ENCODE peak calls at places on chromosomes 3 and 15, in nine cellular contexts. Z is uterus, A is A549, M is ovary, O is breast epithelium, Y is PC-3, Q is MM.1S, S is heart right ventricle, D is left lung. H is an unnamed sample.
A peak's percentile ranks its signal among the peaks of the same experiment; 100 is the strongest.

GRCh38 chr15:67915374-67916050 is 75.7 kb upstream of the RNU6-1 start:
- DNase-seq in S (peak; percentile 56), O (peak; percentile 27), A (peak; percentile 97), Z (peak; percentile 68), Q (no peak), D (peak; percentile 81), Y (peak; percentile 57), M (peak; percentile 58), H (no peak)

GRCh38 chr15:72127724-72128322 is 9.6 kb downstream of the SENP8 start:
- DNase-seq in Q (no peak), D (no peak), Y (no peak), A (no peak), S (no peak), M (no peak), Z (no peak), O (no peak), H (no peak)

GRCh38 chr15:65862682-65863081 is 6.6 kb upstream of the RAB11A start:
- DNase-seq in A (peak; percentile 92), Y (peak; percentile 64), S (no peak), Q (peak; percentile 51), M (no peak), D (peak; percentile 36), Z (no peak), O (no peak), H (no peak)

GRCh38 chr15:62858343-62858742 is 184.2 kb upstream of the TPM1 start:
- DNase-seq in M (no peak), Y (peak; percentile 49), Q (no peak), A (peak; percentile 61), S (no peak), O (no peak), Z (no peak), D (no peak), H (no peak)

GRCh38 chr15:37585966-37586656 is 348.3 kb upstream of the TMCO5A start:
- DNase-seq in Y (peak; percentile 33), Q (no peak), Z (no peak), S (no peak), A (no peak), M (no peak), O (no peak), D (no peak), H (no peak)

GRCh38 chr3:124372784-124373183 is 357.5 kb upstream of the UMPS start:
- DNase-seq in A (no peak), Q (no peak), Z (no peak), Y (no peak), O (no peak), D (no peak), S (no peak), M (no peak), H (no peak)

GRCh38 chr3:27724459-27725197 is 2.5 kb upstream of the EOMES start:
- DNase-seq in M (no peak), D (no peak), A (no peak), Z (no peak), O (no peak), Y (no peak), S (no peak), Q (no peak), H (no peak)

GRCh38 chr3:10015476-10015904 is 10.7 kb upstream of the FANCD2 start:
- DNase-seq in M (peak; percentile 95), S (peak; percentile 77), D (peak; percentile 85), Y (peak; percentile 75), O (peak; percentile 86), Q (no peak), A (peak; percentile 55), Z (peak; percentile 92), H (no peak)

GRCh38 chr15:30023798-30024295 is 58.9 kb upstream of the GOLGA8J start:
- DNase-seq in A (no peak), D (no peak), Y (no peak), M (no peak), Z (no peak), S (no peak), Q (no peak), O (no peak), H (no peak)

GRCh38 chr3:123586131-123586530 is 1.3 kb upstream of the HACD2 start:
- DNase-seq in A (peak; percentile 80), M (no peak), Y (peak; percentile 79), Z (no peak), D (peak; percentile 51), O (no peak), S (no peak), Q (peak; percentile 12), H (peak; percentile 37)

GRCh38 chr3:157574580-157574979 is 71.4 kb upstream of the VEPH1 start:
- DNase-seq in Y (no peak), Z (no peak), A (no peak), O (no peak), Q (no peak), S (no peak), D (no peak), M (no peak), H (no peak)

GRCh38 chr3:111800472-111800871 is 58.6 kb upstream of the PHLDB2 start:
- DNase-seq in O (no peak), D (no peak), S (no peak), Z (no peak), A (no peak), M (no peak), Q (no peak), Y (no peak), H (no peak)

GRCh38 chr3:111803123-111803593 is 55.9 kb upstream of the PHLDB2 start:
- DNase-seq in A (peak; percentile 93), Z (peak; percentile 83), D (peak; percentile 69), Q (no peak), M (peak; percentile 75), Y (peak; percentile 99), O (peak; percentile 87), S (peak; percentile 39), H (peak; percentile 88)

GRCh38 chr3:111799951-111800350 is 59.1 kb upstream of the PHLDB2 start:
- DNase-seq in S (no peak), Y (no peak), M (no peak), Q (no peak), D (no peak), Z (no peak), A (no peak), O (no peak), H (no peak)

GRCh38 chr3:111801697-111802655 is 57.1 kb upstream of the PHLDB2 start:
- DNase-seq in Y (peak; percentile 97), S (no peak), D (no peak), A (peak; percentile 89), Z (no peak), O (no peak), Q (no peak), M (peak; percentile 39), H (peak; percentile 39)

GRCh38 chr3:111802700-111803099 is 56.4 kb upstream of the PHLDB2 start:
- DNase-seq in Z (no peak), A (no peak), O (no peak), M (no peak), S (no peak), Q (no peak), D (no peak), Y (no peak), H (no peak)
- H3K27ac ChIP-seq in Z (peak overlapping the region; percentile 86), A (peak overlapping the region; percentile 89), O (peak overlapping the region; percentile 73), M (no peak overlapping the region), S (peak overlapping the region; percentile 61), Q (no peak overlapping the region), D (peak overlapping the region; percentile 68), Y (peak overlapping the region; percentile 97), H (peak overlapping the region; percentile 90)

DNA sequence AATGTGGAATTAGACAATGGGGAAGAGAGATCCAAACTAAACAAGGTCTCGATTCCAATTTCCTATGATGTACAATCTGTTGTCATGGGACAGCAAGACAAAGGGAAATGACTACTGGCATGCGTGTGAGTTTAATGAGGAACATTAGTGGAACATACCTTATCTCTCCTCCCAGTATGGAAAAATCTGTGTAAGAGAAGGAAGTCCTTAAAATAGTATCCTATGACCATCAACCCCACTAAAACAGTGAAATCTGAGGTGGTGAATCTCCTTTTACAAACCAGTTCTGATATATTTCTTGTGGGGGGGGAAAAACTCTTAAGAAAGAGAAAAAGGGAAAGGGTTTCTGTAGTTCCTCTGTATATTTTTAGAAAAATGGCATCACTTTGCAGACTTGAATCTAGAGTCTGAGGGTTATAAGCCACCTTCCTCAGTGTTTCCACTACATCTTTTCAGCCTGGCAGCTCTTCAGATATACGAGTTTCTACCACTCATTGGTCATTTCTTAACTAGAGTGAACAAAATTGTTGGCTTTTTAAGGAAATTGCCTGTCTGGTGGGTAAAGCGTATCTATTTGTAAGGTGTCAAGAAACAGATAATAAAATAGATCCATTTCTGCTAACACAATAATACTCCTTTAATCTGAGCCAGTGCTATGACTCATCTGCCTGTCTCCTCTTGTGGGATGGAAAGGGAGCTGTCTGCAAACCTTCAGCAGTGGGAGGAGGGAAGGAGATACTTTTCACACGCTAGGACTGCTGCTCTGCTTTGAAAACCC is 3.0 kb upstream of the TNFAIP8L3 start:
- DNase-seq in Y (peak; percentile 27), S (no peak), Q (no peak), M (no peak), D (no peak), A (no peak), O (no peak), Z (peak; percentile 44), H (peak; percentile 59)
- TF ChIP-seq CTCF in Y (no peak), S (no peak), Q (no peak), M (no peak), D (no peak), A (no peak), O (no peak), Z (no peak), H (no peak)

GRCh38 chr3:16147226-16147625 is 27.3 kb upstream of the GALNT15 start:
- DNase-seq in O (no peak), D (no peak), S (no peak), Z (no peak), M (no peak), Y (peak; percentile 48), Q (peak; percentile 30), A (peak; percentile 22), H (peak; percentile 8)
- H3K27ac ChIP-seq in O (peak overlapping the region; percentile 76), D (no peak overlapping the region), S (no peak overlapping the region), Z (peak overlapping the region; percentile 93), M (no peak overlapping the region), Y (no peak overlapping the region), Q (no peak overlapping the region), A (peak overlapping the region; percentile 18), H (no peak overlapping the region)

GRCh38 chr15:96460106-96460505 is 129.6 kb downstream of the NR2F2 start:
- DNase-seq in Y (no peak), M (no peak), O (no peak), A (no peak), Q (no peak), S (no peak), D (no peak), Z (no peak), H (no peak)

GRCh38 chr15:96463376-96463775 is 132.9 kb downstream of the NR2F2 start:
- DNase-seq in Q (no peak), O (no peak), Y (no peak), A (no peak), Z (no peak), M (no peak), D (no peak), S (no peak), H (no peak)

GRCh38 chr15:96466548-96466947 is 136.0 kb downstream of the NR2F2 start:
- DNase-seq in Y (no peak), Q (no peak), D (no peak), A (no peak), O (no peak), S (no peak), M (no peak), Z (no peak), H (no peak)

GRCh38 chr15:96457852-96458251 is 127.4 kb downstream of the NR2F2 start:
- DNase-seq in A (no peak), O (no peak), S (no peak), Z (no peak), M (no peak), Q (no peak), Y (no peak), D (no peak), H (no peak)

DNA sequence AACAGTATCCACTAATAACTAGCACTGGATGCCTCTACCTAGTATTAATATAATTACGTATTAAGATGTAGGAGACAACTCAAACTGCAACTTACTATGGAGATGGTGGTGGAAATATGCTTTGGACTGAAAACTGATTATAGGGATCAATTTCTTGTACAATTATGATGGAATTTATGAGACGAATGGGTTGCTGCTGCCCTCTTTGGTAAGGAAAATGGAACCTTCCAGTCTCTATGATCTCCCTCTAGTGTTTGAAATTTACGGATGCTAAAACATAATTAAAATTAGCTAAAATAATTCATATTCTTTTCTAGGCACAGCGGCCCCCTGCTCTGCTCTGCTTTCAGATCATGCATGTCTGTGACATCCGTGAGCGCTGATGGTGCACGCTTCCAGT is 132.3 kb downstream of the NR2F2 start:
- DNase-seq in A (no peak), M (no peak), O (no peak), D (no peak), S (no peak), Z (no peak), Y (peak; percentile 21), Q (no peak), H (no peak)
- TF ChIP-seq CTCF in A (no peak), M (no peak), O (no peak), D (no peak), S (peak; percentile 32), Z (peak; percentile 5), Y (peak; percentile 54), Q (no peak), H (no peak)